ENCODE peak calls at places on chromosome 13, in four cellular contexts. V is WERI-Rb-1; M is right cardiac atrium; Y is stimulated activated CD8-positive, alpha-beta memory T cell treated with anti-CD3 and anti-CD28 coated beads, Interleukin-12 subunit alpha, Interleukin-12 subunit beta, amount 100 ng/mL, for 4 hours. S is an unnamed sample.

GRCh38 chr13:25660996-25661395 is 289.2 kb downstream of the ATP8A2 start:
- DNase-seq in Y (no peak), V (no peak), M (no peak), S (peak)

GRCh38 chr13:79434578-79434977 is 28.5 kb upstream of the RBM26 start:
- DNase-seq in Y (no peak), M (no peak), V (no peak), S (no peak)

GRCh38 chr13:99314640-99315176 is 7.5 kb upstream of the GPR183 start:
- DNase-seq in M (no peak), Y (peak), V (no peak), S (no peak)

GRCh38 chr13:23619073-23619855 is 49.1 kb downstream of the TNFRSF19 start:
- DNase-seq in V (no peak), M (no peak), Y (no peak), S (no peak)

GRCh38 chr13:77896977-77897376 is 21.7 kb downstream of the EDNRB start:
- DNase-seq in M (no peak), Y (no peak), V (no peak), S (no peak)

GRCh38 chr13:45928843-45929242 is 77.3 kb upstream of the SIAH3 start:
- DNase-seq in Y (no peak), V (no peak), M (no peak), S (no peak)

GRCh38 chr13:110326263-110326904 is 19.3 kb downstream of the COL4A2 start:
- DNase-seq in V (no peak), Y (no peak), M (no peak), S (no peak)

GRCh38 chr13:45206340-45206739 is 5.5 kb upstream of the KCTD4 start:
- DNase-seq in V (no peak), Y (no peak), M (no peak), S (no peak)

GRCh38 chr13:32211788-32212187 is 103.4 kb downstream of the ZAR1L start:
- DNase-seq in V (no peak), M (no peak), Y (no peak), S (peak)

GRCh38 chr13:44342741-44343140 is 30.9 kb upstream of the SERP2 start:
- DNase-seq in V (no peak), M (no peak), Y (no peak), S (no peak)

GRCh38 chr13:112067121-112067741 is at the start of gene SOX1:
- DNase-seq in V (no peak), M (peak), Y (no peak), S (no peak)

GRCh38 chr13:43298799-43299198 is 275.4 kb downstream of the DNAJC15 start:
- DNase-seq in Y (no peak), V (no peak), M (no peak), S (peak)

GRCh38 chr13:54402495-54402894 is 1373.9 kb downstream of the OLFM4 start:
- DNase-seq in V (no peak), Y (no peak), M (no peak), S (peak)

GRCh38 chr13:112637017-112637801 is 49.3 kb upstream of the TUBGCP3 start:
- DNase-seq in M (no peak), V (no peak), Y (no peak), S (no peak)

GRCh38 chr13:30976041-30976440 is 43.6 kb downstream of the TEX26 start:
- DNase-seq in Y (no peak), M (no peak), V (no peak), S (no peak)

GRCh38 chr13:101785858-101786257 is 333.4 kb downstream of the ITGBL1 start:
- DNase-seq in M (peak), Y (no peak), V (peak), S (peak)

GRCh38 chr13:98847780-98848179 is 95.3 kb upstream of the SLC15A1 start:
- DNase-seq in M (peak), V (no peak), Y (no peak), S (peak)

GRCh38 chr13:112143753-112144615 is 77.0 kb downstream of the SOX1 start:
- DNase-seq in M (no peak), Y (no peak), V (peak), S (no peak)

GRCh38 chr13:113770441-113770840 is 11.4 kb downstream of the TMEM255B start:
- DNase-seq in Y (no peak), V (no peak), M (no peak), S (no peak)

GRCh38 chr13:25886438-25887214 is 165.2 kb downstream of the SHISA2 start:
- DNase-seq in Y (no peak), V (no peak), M (no peak), S (no peak)

GRCh38 chr13:37788346-37788745 is 81.2 kb downstream of the TRPC4 start:
- DNase-seq in V (no peak), Y (no peak), M (peak), S (no peak)

GRCh38 chr13:98293103-98293502 is 116.0 kb upstream of the RNF113B start:
- DNase-seq in M (no peak), Y (no peak), V (no peak), S (no peak)

GRCh38 chr13:97030705-97031452 is 36.6 kb upstream of the OXGR1 start:
- DNase-seq in Y (no peak), V (peak), M (no peak), S (peak)

GRCh38 chr13:44620057-44620456 is 43.9 kb upstream of the TSC22D1 start:
- DNase-seq in Y (no peak), M (no peak), V (no peak), S (no peak)

GRCh38 chr13:109840201-109840892 is 54.0 kb upstream of the IRS2 start:
- DNase-seq in M (no peak), Y (no peak), V (peak), S (peak)

GRCh38 chr13:107205318-107206112 is 637.6 kb upstream of the ARGLU1 start:
- DNase-seq in Y (peak), M (peak), V (peak), S (peak)

GRCh38 chr13:98171806-98172569 is 5.1 kb downstream of the RNF113B start:
- DNase-seq in Y (no peak), M (peak), V (no peak), S (no peak)

GRCh38 chr13:76992548-76993001 is 694 bp downstream of the CLN5 start:
- DNase-seq in M (no peak), Y (no peak), V (peak), S (peak)

GRCh38 chr13:47897411-47898050 is 103.5 kb downstream of the SUCLA2 start:
- DNase-seq in M (no peak), Y (no peak), V (no peak), S (no peak)

GRCh38 chr13:94583926-94584325 is 12.0 kb downstream of the TGDS start:
- DNase-seq in M (no peak), Y (no peak), V (no peak), S (no peak)

GRCh38 chr13:68727165-68727564 is 1380.5 kb upstream of the ATXN8OS start:
- DNase-seq in Y (no peak), M (no peak), V (no peak), S (no peak)

GRCh38 chr13:50529154-50529882 is 314.2 kb downstream of the DLEU7 start:
- DNase-seq in V (peak), Y (no peak), M (peak), S (no peak)

GRCh38 chr13:39767791-39768564 is 112.5 kb downstream of the COG6 start:
- DNase-seq in V (no peak), M (no peak), Y (no peak), S (peak)